ENCODE peak calls at places on chromosomes 4 and X, in seven cellular contexts. One of them, this sample, is unnamed.

GRCh38 chrX:2693123-2693438 is 2.0 kb downstream of the CD99 start:
- DNase-seq in right atrium auricular region: no peak
- DNase-seq in foreskin fibroblast: no peak
- DNase-seq in esophagus squamous epithelium: no peak
- DNase-seq in WERI-Rb-1: no peak
- DNase-seq in dorsolateral prefrontal cortex: no peak
- DNase-seq in suprapubic skin: no peak
- DNase-seq in this sample: no peak

GRCh38 chr4:174427562-174428140 is 94.6 kb downstream of the HPGD start:
- DNase-seq in right atrium auricular region: no peak
- DNase-seq in WERI-Rb-1: no peak
- DNase-seq in dorsolateral prefrontal cortex: no peak
- DNase-seq in esophagus squamous epithelium: no peak
- DNase-seq in foreskin fibroblast: no peak
- DNase-seq in suprapubic skin: no peak
- DNase-seq in this sample: no peak

GRCh38 chrX:30190426-30190825 is 24.9 kb upstream of the MAGEB2 start:
- DNase-seq in WERI-Rb-1: no peak
- DNase-seq in dorsolateral prefrontal cortex: no peak
- DNase-seq in esophagus squamous epithelium: no peak
- DNase-seq in suprapubic skin: no peak
- DNase-seq in foreskin fibroblast: no peak
- DNase-seq in right atrium auricular region: no peak
- DNase-seq in this sample: no peak

GRCh38 chr4:123114915-123115756 is 192.7 kb upstream of the NUDT6 start:
- DNase-seq in right atrium auricular region: no peak
- DNase-seq in dorsolateral prefrontal cortex: no peak
- DNase-seq in foreskin fibroblast: no peak
- DNase-seq in WERI-Rb-1: peak; percentile 11
- DNase-seq in suprapubic skin: no peak
- DNase-seq in esophagus squamous epithelium: no peak
- DNase-seq in this sample: no peak

GRCh38 chrX:276588-277171 is 4.5 kb upstream of the PLCXD1 start:
- DNase-seq in suprapubic skin: no peak
- DNase-seq in right atrium auricular region: no peak
- DNase-seq in WERI-Rb-1: no peak
- DNase-seq in esophagus squamous epithelium: no peak
- DNase-seq in foreskin fibroblast: peak; percentile 80
- DNase-seq in dorsolateral prefrontal cortex: no peak
- DNase-seq in this sample: peak; percentile 58

GRCh38 chrX:103211012-103211715 is 3.7 kb upstream of the BEX4 start:
- DNase-seq in suprapubic skin: no peak
- DNase-seq in right atrium auricular region: peak; percentile 65
- DNase-seq in foreskin fibroblast: peak; percentile 12
- DNase-seq in WERI-Rb-1: peak; percentile 35
- DNase-seq in dorsolateral prefrontal cortex: peak; percentile 22
- DNase-seq in esophagus squamous epithelium: no peak
- DNase-seq in this sample: peak; percentile 40

GRCh38 chr4:7425171-7425570 is 9.6 kb downstream of the PSAPL1 start:
- DNase-seq in right atrium auricular region: peak; percentile 46
- DNase-seq in dorsolateral prefrontal cortex: no peak
- DNase-seq in foreskin fibroblast: no peak
- DNase-seq in esophagus squamous epithelium: no peak
- DNase-seq in WERI-Rb-1: no peak
- DNase-seq in suprapubic skin: peak; percentile 24
- DNase-seq in this sample: no peak

GRCh38 chr4:2246384-2247127 is 4.6 kb upstream of the HAUS3 start:
- DNase-seq in esophagus squamous epithelium: no peak
- DNase-seq in WERI-Rb-1: peak; percentile 6
- DNase-seq in suprapubic skin: no peak
- DNase-seq in foreskin fibroblast: no peak
- DNase-seq in right atrium auricular region: peak; percentile 43
- DNase-seq in dorsolateral prefrontal cortex: no peak
- DNase-seq in this sample: no peak

GRCh38 chrX:44017726-44018125 is 44.5 kb upstream of the NDP start:
- DNase-seq in right atrium auricular region: no peak
- DNase-seq in dorsolateral prefrontal cortex: no peak
- DNase-seq in suprapubic skin: no peak
- DNase-seq in WERI-Rb-1: no peak
- DNase-seq in esophagus squamous epithelium: no peak
- DNase-seq in foreskin fibroblast: no peak
- DNase-seq in this sample: peak; percentile 3

GRCh38 chr4:30720656-30721352 is 635 bp downstream of the PCDH7 start:
- DNase-seq in right atrium auricular region: no peak
- DNase-seq in dorsolateral prefrontal cortex: peak; percentile 32
- DNase-seq in esophagus squamous epithelium: no peak
- DNase-seq in foreskin fibroblast: no peak
- DNase-seq in WERI-Rb-1: peak; percentile 38
- DNase-seq in suprapubic skin: no peak
- DNase-seq in this sample: peak; percentile 9

GRCh38 chr4:29966386-29966785 is 753.8 kb upstream of the PCDH7 start:
- DNase-seq in foreskin fibroblast: no peak
- DNase-seq in esophagus squamous epithelium: no peak
- DNase-seq in WERI-Rb-1: no peak
- DNase-seq in right atrium auricular region: no peak
- DNase-seq in suprapubic skin: no peak
- DNase-seq in dorsolateral prefrontal cortex: no peak
- DNase-seq in this sample: no peak

GRCh38 chr4:96354036-96354712 is 514.3 kb downstream of the PDHA2 start:
- DNase-seq in suprapubic skin: no peak
- DNase-seq in right atrium auricular region: no peak
- DNase-seq in foreskin fibroblast: no peak
- DNase-seq in WERI-Rb-1: no peak
- DNase-seq in dorsolateral prefrontal cortex: no peak
- DNase-seq in esophagus squamous epithelium: no peak
- DNase-seq in this sample: no peak

GRCh38 chr4:10180927-10181744 is 64.5 kb upstream of the WDR1 start:
- DNase-seq in right atrium auricular region: no peak
- DNase-seq in esophagus squamous epithelium: no peak
- DNase-seq in suprapubic skin: no peak
- DNase-seq in dorsolateral prefrontal cortex: no peak
- DNase-seq in foreskin fibroblast: peak; percentile 51
- DNase-seq in WERI-Rb-1: no peak
- DNase-seq in this sample: peak; percentile 67

GRCh38 chr4:79514637-79515320 is 106.8 kb upstream of the GK2 start:
- DNase-seq in right atrium auricular region: no peak
- DNase-seq in foreskin fibroblast: no peak
- DNase-seq in esophagus squamous epithelium: no peak
- DNase-seq in WERI-Rb-1: no peak
- DNase-seq in dorsolateral prefrontal cortex: no peak
- DNase-seq in suprapubic skin: no peak
- DNase-seq in this sample: no peak

GRCh38 chr4:168408620-168409019 is 71.7 kb downstream of the DDX60L start:
- DNase-seq in esophagus squamous epithelium: no peak
- DNase-seq in right atrium auricular region: peak; percentile 66
- DNase-seq in foreskin fibroblast: peak; percentile 97
- DNase-seq in dorsolateral prefrontal cortex: no peak
- DNase-seq in WERI-Rb-1: no peak
- DNase-seq in suprapubic skin: peak; percentile 75
- DNase-seq in this sample: peak; percentile 96

GRCh38 chr4:185359767-185360446 is 35.8 kb downstream of the LRP2BP start:
- DNase-seq in foreskin fibroblast: peak; percentile 32
- DNase-seq in right atrium auricular region: no peak
- DNase-seq in suprapubic skin: no peak
- DNase-seq in esophagus squamous epithelium: no peak
- DNase-seq in WERI-Rb-1: no peak
- DNase-seq in dorsolateral prefrontal cortex: no peak
- DNase-seq in this sample: no peak

GRCh38 chr4:156330436-156331031 is 376.9 kb upstream of the CTSO start:
- DNase-seq in suprapubic skin: no peak
- DNase-seq in dorsolateral prefrontal cortex: no peak
- DNase-seq in esophagus squamous epithelium: no peak
- DNase-seq in right atrium auricular region: no peak
- DNase-seq in WERI-Rb-1: no peak
- DNase-seq in foreskin fibroblast: no peak
- DNase-seq in this sample: no peak

GRCh38 chr4:84167579-84167978 is 331.5 kb downstream of the NKX6-1 start:
- DNase-seq in foreskin fibroblast: no peak
- DNase-seq in esophagus squamous epithelium: no peak
- DNase-seq in WERI-Rb-1: peak; percentile 80
- DNase-seq in dorsolateral prefrontal cortex: no peak
- DNase-seq in suprapubic skin: no peak
- DNase-seq in right atrium auricular region: no peak
- DNase-seq in this sample: no peak

GRCh38 chrX:38170556-38170955 is 50.1 kb downstream of the SRPX start:
- DNase-seq in right atrium auricular region: no peak
- DNase-seq in suprapubic skin: no peak
- DNase-seq in dorsolateral prefrontal cortex: no peak
- DNase-seq in foreskin fibroblast: no peak
- DNase-seq in WERI-Rb-1: no peak
- DNase-seq in esophagus squamous epithelium: no peak
- DNase-seq in this sample: no peak

GRCh38 chrX:38172596-38172995 is 48.1 kb downstream of the SRPX start:
- DNase-seq in foreskin fibroblast: no peak
- DNase-seq in dorsolateral prefrontal cortex: no peak
- DNase-seq in esophagus squamous epithelium: no peak
- DNase-seq in right atrium auricular region: no peak
- DNase-seq in suprapubic skin: no peak
- DNase-seq in WERI-Rb-1: no peak
- DNase-seq in this sample: no peak

DNA sequence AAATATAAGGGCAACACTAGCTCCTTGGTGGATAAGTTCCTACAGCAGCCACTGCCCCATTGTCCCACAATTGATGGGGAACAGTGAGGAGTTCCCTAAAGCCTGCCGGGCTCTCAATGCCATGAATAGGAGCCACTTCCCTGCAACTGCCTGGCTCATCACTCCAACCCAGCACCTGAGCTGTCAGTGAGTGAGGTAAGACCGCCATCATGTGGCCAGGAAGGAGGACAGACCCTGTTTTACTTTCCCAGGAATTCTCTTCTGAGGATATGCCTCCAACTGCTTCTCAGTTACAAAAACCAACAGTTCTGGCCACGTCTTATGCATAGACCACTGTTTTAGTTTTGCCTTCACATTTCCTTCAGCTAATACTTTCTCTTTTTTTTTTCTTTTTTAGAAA is 45.5 kb downstream of the SRPX start:
- DNase-seq in suprapubic skin: no peak
- DNase-seq in dorsolateral prefrontal cortex: no peak
- DNase-seq in right atrium auricular region: no peak
- DNase-seq in foreskin fibroblast: no peak
- DNase-seq in esophagus squamous epithelium: no peak
- DNase-seq in WERI-Rb-1: peak; percentile 47
- DNase-seq in this sample: no peak
- TF ChIP-seq CTCF in suprapubic skin: peak; percentile 20
- TF ChIP-seq CTCF in dorsolateral prefrontal cortex: peak; percentile 24
- TF ChIP-seq CTCF in right atrium auricular region: peak; percentile 44
- TF ChIP-seq CTCF in foreskin fibroblast: peak; percentile 25
- TF ChIP-seq CTCF in esophagus squamous epithelium: no peak
- TF ChIP-seq CTCF in WERI-Rb-1: peak; percentile 85
- TF ChIP-seq CTCF in this sample: peak; percentile 21

DNA sequence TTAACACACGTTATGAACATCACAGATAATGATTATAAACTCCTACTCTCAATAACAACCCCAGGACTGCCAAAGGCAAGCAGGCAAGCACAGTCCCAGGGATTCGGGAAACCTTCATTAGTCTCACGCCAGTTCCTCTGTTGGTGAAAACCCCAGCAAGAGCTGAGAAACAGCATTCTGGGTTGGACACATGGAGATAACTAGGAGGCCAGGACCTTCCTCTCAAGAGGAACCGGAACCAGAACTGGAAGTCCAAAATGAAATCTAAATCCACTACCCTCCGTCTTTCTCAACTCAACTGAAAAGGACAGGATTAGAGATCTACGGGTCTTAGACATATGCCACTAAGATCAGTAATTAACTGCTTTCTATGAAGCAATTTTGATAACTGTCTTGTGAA is 3.8 kb downstream of the VEGFC start:
- DNase-seq in foreskin fibroblast: no peak
- DNase-seq in dorsolateral prefrontal cortex: no peak
- DNase-seq in WERI-Rb-1: no peak
- DNase-seq in esophagus squamous epithelium: no peak
- DNase-seq in suprapubic skin: no peak
- DNase-seq in right atrium auricular region: no peak
- DNase-seq in this sample: no peak
- H3K4me3 ChIP-seq in foreskin fibroblast: peak overlapping the region; percentile 77
- H3K4me3 ChIP-seq in dorsolateral prefrontal cortex: no peak overlapping the region
- H3K4me3 ChIP-seq in WERI-Rb-1: no peak overlapping the region
- H3K4me3 ChIP-seq in esophagus squamous epithelium: no peak overlapping the region
- H3K4me3 ChIP-seq in suprapubic skin: no peak overlapping the region
- H3K4me3 ChIP-seq in right atrium auricular region: no peak overlapping the region
- H3K4me3 ChIP-seq in this sample: peak overlapping the region; percentile 18

GRCh38 chr4:173317003-173317402 is 17.2 kb downstream of the HMGB2 start:
- DNase-seq in esophagus squamous epithelium: no peak
- DNase-seq in foreskin fibroblast: no peak
- DNase-seq in dorsolateral prefrontal cortex: no peak
- DNase-seq in right atrium auricular region: no peak
- DNase-seq in suprapubic skin: no peak
- DNase-seq in WERI-Rb-1: peak; percentile 43
- DNase-seq in this sample: no peak
- TF ChIP-seq CTCF in esophagus squamous epithelium: no peak
- TF ChIP-seq CTCF in foreskin fibroblast: peak; percentile 8
- TF ChIP-seq CTCF in dorsolateral prefrontal cortex: no peak
- TF ChIP-seq CTCF in right atrium auricular region: no peak
- TF ChIP-seq CTCF in suprapubic skin: no peak
- TF ChIP-seq CTCF in WERI-Rb-1: peak; percentile 47
- TF ChIP-seq CTCF in this sample: no peak

DNA sequence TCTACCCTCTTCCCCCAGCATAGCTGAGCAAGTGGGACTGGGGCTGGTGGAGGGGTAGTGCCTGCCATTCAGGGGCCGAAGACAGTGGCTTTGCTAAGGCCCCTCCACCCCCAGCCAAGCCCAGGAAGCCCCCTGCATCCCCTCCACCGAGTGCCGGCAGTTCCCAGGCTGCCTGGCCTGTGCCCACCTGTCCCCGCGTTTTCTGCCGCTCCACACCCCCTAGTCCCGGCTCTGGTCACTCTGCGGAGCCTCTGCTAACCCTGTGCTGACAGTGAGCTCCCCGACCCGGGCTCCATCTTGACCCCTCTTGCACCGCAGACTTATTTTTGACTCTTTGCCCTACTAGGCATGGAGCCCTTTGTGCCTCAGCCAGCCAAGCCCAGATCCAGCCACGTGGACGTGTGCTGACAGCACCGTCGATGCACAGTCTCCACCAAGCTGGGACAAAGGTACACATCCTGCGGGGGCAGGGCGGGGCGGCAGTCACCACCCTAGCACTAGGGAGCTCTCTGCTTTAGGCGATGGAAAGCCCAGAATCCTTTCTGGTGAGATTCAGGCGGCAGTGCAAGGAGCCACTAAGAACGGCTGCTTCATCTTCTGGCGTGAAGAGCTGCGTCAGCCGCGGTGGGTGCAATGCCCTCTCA is 96.6 kb downstream of the PHKA2 start:
- DNase-seq in foreskin fibroblast: no peak
- DNase-seq in dorsolateral prefrontal cortex: no peak
- DNase-seq in esophagus squamous epithelium: no peak
- DNase-seq in right atrium auricular region: peak; percentile 74
- DNase-seq in WERI-Rb-1: no peak
- DNase-seq in suprapubic skin: no peak
- DNase-seq in this sample: no peak
- H3K4me3 ChIP-seq in foreskin fibroblast: no peak overlapping the region
- H3K4me3 ChIP-seq in dorsolateral prefrontal cortex: peak overlapping the region; percentile 52
- H3K4me3 ChIP-seq in esophagus squamous epithelium: peak overlapping the region; percentile 45
- H3K4me3 ChIP-seq in right atrium auricular region: peak overlapping the region; percentile 37
- H3K4me3 ChIP-seq in WERI-Rb-1: no peak overlapping the region
- H3K4me3 ChIP-seq in suprapubic skin: peak overlapping the region; percentile 41
- H3K4me3 ChIP-seq in this sample: no peak overlapping the region

GRCh38 chrX:23919706-23920320 is 12.0 kb downstream of the CXorf58 start:
- DNase-seq in right atrium auricular region: no peak
- DNase-seq in foreskin fibroblast: no peak
- DNase-seq in suprapubic skin: no peak
- DNase-seq in esophagus squamous epithelium: no peak
- DNase-seq in WERI-Rb-1: peak; percentile 26
- DNase-seq in dorsolateral prefrontal cortex: no peak
- DNase-seq in this sample: peak; percentile 13
- TF ChIP-seq CTCF in right atrium auricular region: no peak
- TF ChIP-seq CTCF in foreskin fibroblast: no peak
- TF ChIP-seq CTCF in suprapubic skin: no peak
- TF ChIP-seq CTCF in esophagus squamous epithelium: no peak
- TF ChIP-seq CTCF in WERI-Rb-1: no peak
- TF ChIP-seq CTCF in dorsolateral prefrontal cortex: no peak
- TF ChIP-seq CTCF in this sample: peak; percentile 30